ENCODE peak calls at places on chromosome 18, in four cellular contexts. C, Z, O and I are unnamed samples.

GRCh38 chr18:76847926-76848325 is 25.6 kb downstream of the ZNF236 start:
- DNase-seq in C (no peak), Z (no peak), O (no peak), I (no peak)

GRCh38 chr18:24189007-24189528 is 50.2 kb downstream of the CABYR start:
- DNase-seq in C (no peak), Z (no peak), O (no peak), I (no peak)

GRCh38 chr18:73670046-73670445 is 477.6 kb downstream of the FBXO15 start:
- DNase-seq in C (no peak), Z (no peak), O (no peak), I (no peak)

GRCh38 chr18:45684341-45685115 is 39.5 kb upstream of the SLC14A1 start:
- DNase-seq in C (no peak), Z (no peak), O (no peak), I (no peak)

GRCh38 chr18:6546229-6546628 is 131.5 kb upstream of the L3MBTL4 start:
- DNase-seq in C (no peak), Z (no peak), O (no peak), I (no peak)

GRCh38 chr18:79508565-79509535 is 113.1 kb downstream of the NFATC1 start:
- DNase-seq in C (no peak), Z (no peak), O (no peak), I (no peak)

GRCh38 chr18:76349067-76349715 is 145.9 kb downstream of the ZNF516 start:
- DNase-seq in C (peak; percentile 77), Z (peak; percentile 49), O (peak; percentile 45), I (no peak)

GRCh38 chr18:9835796-9836195 is 50.0 kb upstream of the TXNDC2 start:
- DNase-seq in C (no peak), Z (no peak), O (no peak), I (no peak)

GRCh38 chr18:67133669-67134068 is 382.9 kb downstream of the DSEL start:
- DNase-seq in C (peak; percentile 92), Z (no peak), O (no peak), I (no peak)

GRCh38 chr18:29969876-29970275 is 1072.7 kb downstream of the DSC3 start:
- DNase-seq in C (no peak), Z (no peak), O (no peak), I (no peak)

GRCh38 chr18:74840492-74841167 is 243.0 kb downstream of the ZNF407 start:
- DNase-seq in C (peak; percentile 87), Z (no peak), O (peak; percentile 89), I (no peak)

GRCh38 chr18:8469793-8470192 is 139.4 kb upstream of the RAB12 start:
- DNase-seq in C (no peak), Z (no peak), O (peak; percentile 24), I (no peak)

GRCh38 chr18:64539852-64540251 is 391.0 kb upstream of the LINC00305 start:
- DNase-seq in C (no peak), Z (no peak), O (peak; percentile 46), I (no peak)

GRCh38 chr18:57965246-57965645 is 78.8 kb upstream of the NEDD4L start:
- DNase-seq in C (no peak), Z (no peak), O (no peak), I (no peak)

GRCh38 chr18:9507565-9508088 is 32.3 kb downstream of the RALBP1 start:
- DNase-seq in C (no peak), Z (no peak), O (no peak), I (no peak)

GRCh38 chr18:44771957-44772917 is 91.5 kb downstream of the SETBP1 start:
- DNase-seq in C (peak; percentile 84), Z (no peak), O (no peak), I (no peak)